ENCODE peak calls at places on chromosome 19, in ten cellular contexts. Q, Z, M, K, V, A, J, N, F and R are unnamed samples.
A peak's percentile ranks its signal among the peaks of the same experiment; 100 is the strongest.

GRCh38 chr19:45506991-45507863 is at the start of gene VASP:
- DNase-seq in Q (peak; percentile 92), Z (no peak), M (peak; percentile 96), K (peak; percentile 88), V (no peak), A (peak; percentile 91), J (peak; percentile 89), N (peak; percentile 90), F (peak; percentile 94), R (peak; percentile 96)

GRCh38 chr19:56623006-56623405 is 20.0 kb upstream of the SMIM17 start:
- DNase-seq in Q (no peak), Z (no peak), M (no peak), K (no peak), V (no peak), A (no peak), J (no peak), N (no peak), F (no peak), R (no peak)

GRCh38 chr19:47507031-47507430 is 7.8 kb downstream of the NAPA start:
- DNase-seq in Q (no peak), Z (no peak), M (no peak), K (no peak), V (no peak), A (peak; percentile 61), J (no peak), N (no peak), F (no peak), R (no peak)

GRCh38 chr19:14089662-14090508 is 666 bp downstream of the SAMD1 start:
- DNase-seq in Q (peak; percentile 68), Z (no peak), M (peak; percentile 63), K (no peak), V (no peak), A (peak; percentile 49), J (peak; percentile 54), N (peak; percentile 75), F (peak; percentile 64), R (peak; percentile 54)

GRCh38 chr19:50492303-50493052 is 15.8 kb upstream of the GARIN5A start:
- DNase-seq in Q (no peak), Z (no peak), M (no peak), K (no peak), V (no peak), A (no peak), J (no peak), N (no peak), F (no peak), R (no peak)

GRCh38 chr19:45782162-45782623 is at the start of gene DMPK:
- DNase-seq in Q (peak; percentile 37), Z (no peak), M (no peak), K (no peak), V (no peak), A (peak; percentile 43), J (no peak), N (no peak), F (no peak), R (no peak)

GRCh38 chr19:34313188-34313587 is 51.8 kb upstream of the GPI start:
- DNase-seq in Q (peak; percentile 35), Z (peak; percentile 32), M (peak; percentile 63), K (no peak), V (peak; percentile 6), A (no peak), J (no peak), N (peak; percentile 84), F (no peak), R (peak; percentile 40)

GRCh38 chr19:54136086-54136863 is 1.3 kb upstream of the CNOT3 start:
- DNase-seq in Q (no peak), Z (no peak), M (no peak), K (no peak), V (no peak), A (no peak), J (no peak), N (no peak), F (peak; percentile 27), R (no peak)

GRCh38 chr19:57171551-57172081 is 4.3 kb upstream of the DUXA start:
- DNase-seq in Q (peak; percentile 22), Z (no peak), M (peak; percentile 10), K (peak; percentile 31), V (no peak), A (peak; percentile 68), J (peak; percentile 12), N (peak; percentile 55), F (no peak), R (peak; percentile 4)

DNA sequence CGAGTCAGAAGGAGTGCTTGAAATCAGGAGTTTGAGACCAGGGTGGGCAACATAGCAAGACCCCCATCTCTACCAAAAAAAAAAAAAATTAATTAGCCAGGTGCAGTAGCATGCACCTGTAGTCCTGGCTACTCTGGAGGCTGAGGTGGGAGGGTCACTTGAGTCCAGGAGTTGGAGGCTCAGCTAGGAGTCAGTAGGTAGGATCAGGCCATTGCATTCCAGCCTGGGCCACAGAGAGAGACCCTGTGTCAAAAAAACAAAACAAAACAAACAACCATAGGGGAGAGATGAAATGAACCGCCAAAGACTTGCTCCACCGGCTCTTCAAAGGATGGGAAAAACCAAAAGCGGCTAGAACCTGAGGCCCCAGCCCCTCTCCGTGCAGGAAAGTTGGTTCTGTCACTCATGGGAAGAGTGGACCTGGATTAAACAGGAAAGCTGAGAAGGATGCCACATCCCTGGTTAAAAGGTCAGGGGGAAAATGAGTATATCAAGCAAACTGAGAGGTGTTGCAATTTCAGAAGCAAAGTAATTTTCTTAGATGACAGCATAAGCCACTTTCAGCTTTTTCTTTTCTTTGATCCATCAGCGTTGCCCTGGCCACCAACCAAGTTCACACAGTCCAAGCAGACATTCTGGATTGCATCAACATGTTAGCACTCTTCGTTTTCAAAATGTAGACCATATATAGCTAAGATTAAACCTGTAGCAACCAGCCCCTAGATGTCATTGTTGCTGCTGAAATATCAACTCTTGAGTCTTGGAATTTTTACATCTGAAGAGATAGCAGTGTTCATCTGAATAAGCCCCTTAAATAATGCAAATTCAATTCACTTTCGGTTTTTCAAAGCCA is 8.9 kb upstream of the ZNF507 start:
- DNase-seq in Q (no peak), Z (no peak), M (no peak), K (no peak), V (no peak), A (no peak), J (no peak), N (peak; percentile 88), F (no peak), R (no peak)
- TF ChIP-seq CTCF in Q (no peak), Z (no peak), M (no peak), K (peak; percentile 32), V (no peak), A (no peak), J (no peak), N (peak; percentile 28), F (no peak), R (no peak)

GRCh38 chr19:30895946-30896345 is 453.3 kb downstream of the TSHZ3 start:
- DNase-seq in Q (no peak), Z (no peak), M (no peak), K (no peak), V (no peak), A (no peak), J (no peak), N (no peak), F (no peak), R (no peak)
- TF ChIP-seq CTCF in Q (no peak), Z (no peak), M (no peak), K (no peak), V (no peak), A (no peak), J (no peak), N (no peak), F (no peak), R (no peak)

GRCh38 chr19:48617146-48617937 is 1.6 kb downstream of the RPL18 start:
- DNase-seq in Q (no peak), Z (no peak), M (no peak), K (no peak), V (no peak), A (no peak), J (no peak), N (peak; percentile 61), F (no peak), R (peak; percentile 34)
- TF ChIP-seq CTCF in Q (no peak), Z (no peak), M (no peak), K (no peak), V (no peak), A (no peak), J (no peak), N (peak; percentile 22), F (no peak), R (no peak)

DNA sequence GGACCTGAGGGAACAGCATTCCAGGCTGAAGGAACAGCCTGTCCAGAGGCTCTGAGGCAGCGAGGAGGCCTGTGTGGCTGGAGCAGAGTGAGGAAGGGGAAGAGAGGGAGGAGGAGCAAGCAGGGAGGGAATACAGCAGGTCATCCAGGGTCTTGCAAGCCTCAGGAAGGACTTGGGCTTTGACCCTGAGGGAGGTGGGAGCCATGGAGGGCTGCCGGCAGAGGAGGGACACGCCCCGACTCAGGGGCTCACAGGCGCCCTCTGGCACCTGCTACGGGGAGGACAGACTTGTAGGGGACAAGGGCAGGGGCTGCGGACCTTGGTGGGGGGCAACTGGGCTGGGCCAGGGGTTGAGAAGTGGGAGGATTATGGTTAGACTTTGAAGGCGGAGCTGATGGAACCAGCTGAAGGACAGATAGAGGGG is 4.7 kb downstream of the TINCR start:
- DNase-seq in Q (no peak), Z (no peak), M (no peak), K (no peak), V (no peak), A (no peak), J (peak; percentile 67), N (no peak), F (no peak), R (no peak)
- TF ChIP-seq CTCF in Q (no peak), Z (no peak), M (no peak), K (no peak), V (peak; percentile 26), A (no peak), J (peak; percentile 13), N (peak; percentile 9), F (no peak), R (no peak)

DNA sequence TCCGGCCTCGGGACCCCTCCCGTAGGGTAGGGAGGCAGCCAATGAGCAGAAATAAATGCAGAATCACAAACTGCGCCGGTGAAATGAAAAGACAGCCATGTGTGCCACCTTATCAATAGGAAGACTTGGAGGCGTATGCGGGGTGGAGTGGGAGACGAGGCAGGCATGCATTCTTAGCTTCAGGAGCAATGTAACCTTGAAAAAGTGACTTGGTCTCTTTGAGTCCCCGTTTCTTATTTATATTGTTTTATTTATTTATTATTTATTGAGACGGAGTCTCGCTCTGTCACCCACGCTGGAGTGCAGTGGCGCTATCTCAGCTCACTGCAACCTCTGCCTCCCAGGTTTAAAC is 16.0 kb downstream of the SSC5D start:
- DNase-seq in Q (no peak), Z (no peak), M (no peak), K (no peak), V (no peak), A (no peak), J (no peak), N (no peak), F (no peak), R (no peak)
- TF ChIP-seq CTCF in Q (no peak), Z (no peak), M (no peak), K (no peak), V (no peak), A (no peak), J (no peak), N (no peak), F (peak; percentile 2), R (no peak)

DNA sequence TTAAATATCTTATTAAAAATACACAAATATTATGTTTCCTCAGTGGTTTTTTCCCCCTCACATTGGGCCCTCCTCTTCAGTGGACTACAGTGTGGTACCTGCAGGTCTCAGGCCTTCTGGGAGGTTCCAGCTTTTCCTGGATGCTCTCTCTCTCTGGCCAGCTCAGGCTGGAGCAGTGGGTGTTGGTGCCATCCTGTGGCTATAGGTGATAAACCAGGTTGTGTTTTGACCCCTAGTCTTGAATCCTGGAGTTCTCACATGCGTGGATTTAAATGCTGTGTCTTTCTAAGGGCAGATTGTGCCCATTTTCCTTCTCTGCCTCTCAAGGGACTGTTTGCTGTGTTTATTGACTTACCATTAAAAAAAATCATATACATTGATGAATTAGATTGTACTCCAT is 41.2 kb upstream of the ZNF527 start:
- DNase-seq in Q (no peak), Z (no peak), M (no peak), K (no peak), V (no peak), A (no peak), J (peak; percentile 44), N (no peak), F (no peak), R (peak; percentile 20)
- TF ChIP-seq CTCF in Q (peak; percentile 5), Z (peak; percentile 29), M (no peak), K (no peak), V (no peak), A (no peak), J (no peak), N (peak; percentile 11), F (no peak), R (peak; percentile 26)